ENCODE peak calls at places on chromosomes 11 and 22, in four cellular contexts. One of them, this sample, is unnamed.

GRCh38 chr11:28738549-28738948 is 630.4 kb downstream of the METTL15 start:
- DNase-seq in cardiac fibroblast: no peak
- DNase-seq in bronchial epithelial cell: peak
- DNase-seq in heart left ventricle: no peak
- DNase-seq in this sample: no peak

GRCh38 chr11:57920971-57921370 is 102.7 kb upstream of the OR9Q1 start:
- DNase-seq in heart left ventricle: no peak
- DNase-seq in bronchial epithelial cell: no peak
- DNase-seq in cardiac fibroblast: no peak
- DNase-seq in this sample: no peak

GRCh38 chr11:122604626-122605025 is 50.9 kb upstream of the UBASH3B start:
- DNase-seq in heart left ventricle: no peak
- DNase-seq in cardiac fibroblast: no peak
- DNase-seq in bronchial epithelial cell: no peak
- DNase-seq in this sample: no peak

GRCh38 chr11:68579455-68579854 is 104.9 kb upstream of the GAL start:
- DNase-seq in bronchial epithelial cell: peak
- DNase-seq in heart left ventricle: no peak
- DNase-seq in cardiac fibroblast: peak
- DNase-seq in this sample: no peak

GRCh38 chr11:126739499-126740145 is 260.9 kb downstream of the KIRREL3 start:
- DNase-seq in heart left ventricle: no peak
- DNase-seq in bronchial epithelial cell: no peak
- DNase-seq in cardiac fibroblast: peak
- DNase-seq in this sample: no peak

GRCh38 chr11:120819003-120819402 is 204.9 kb upstream of the TBCEL start:
- DNase-seq in cardiac fibroblast: no peak
- DNase-seq in bronchial epithelial cell: no peak
- DNase-seq in heart left ventricle: no peak
- DNase-seq in this sample: no peak

GRCh38 chr11:120223793-120224192 is 13.0 kb downstream of the OAF start:
- DNase-seq in cardiac fibroblast: no peak
- DNase-seq in bronchial epithelial cell: no peak
- DNase-seq in heart left ventricle: no peak
- DNase-seq in this sample: no peak

GRCh38 chr11:121482231-121483129 is 29.7 kb upstream of the SORL1-AS1 start:
- DNase-seq in bronchial epithelial cell: peak
- DNase-seq in cardiac fibroblast: peak
- DNase-seq in heart left ventricle: no peak
- DNase-seq in this sample: no peak

GRCh38 chr11:86676533-86677154 is 4.2 kb upstream of the ME3 start:
- DNase-seq in bronchial epithelial cell: no peak
- DNase-seq in heart left ventricle: no peak
- DNase-seq in cardiac fibroblast: peak
- DNase-seq in this sample: no peak

GRCh38 chr11:47271961-47272661 is 2.2 kb downstream of the MADD start:
- DNase-seq in bronchial epithelial cell: no peak
- DNase-seq in heart left ventricle: peak
- DNase-seq in cardiac fibroblast: no peak
- DNase-seq in this sample: no peak

GRCh38 chr11:131079036-131079435 is 162.8 kb upstream of the SNX19 start:
- DNase-seq in heart left ventricle: no peak
- DNase-seq in cardiac fibroblast: no peak
- DNase-seq in bronchial epithelial cell: peak
- DNase-seq in this sample: no peak

GRCh38 chr11:59186130-59186594 is 14.2 kb downstream of the DTX4 start:
- DNase-seq in bronchial epithelial cell: peak
- DNase-seq in heart left ventricle: no peak
- DNase-seq in cardiac fibroblast: peak
- DNase-seq in this sample: no peak

GRCh38 chr22:41369089-41369745 is 12.5 kb upstream of the TEF start:
- DNase-seq in bronchial epithelial cell: no peak
- DNase-seq in heart left ventricle: no peak
- DNase-seq in cardiac fibroblast: no peak
- DNase-seq in this sample: no peak

GRCh38 chr11:41612415-41612814 is 153.0 kb upstream of the LRRC4C start:
- DNase-seq in bronchial epithelial cell: peak
- DNase-seq in heart left ventricle: no peak
- DNase-seq in cardiac fibroblast: peak
- DNase-seq in this sample: no peak
- TF ChIP-seq CTCF in bronchial epithelial cell: no peak
- TF ChIP-seq CTCF in heart left ventricle: no peak
- TF ChIP-seq CTCF in cardiac fibroblast: peak
- TF ChIP-seq CTCF in this sample: no peak

DNA sequence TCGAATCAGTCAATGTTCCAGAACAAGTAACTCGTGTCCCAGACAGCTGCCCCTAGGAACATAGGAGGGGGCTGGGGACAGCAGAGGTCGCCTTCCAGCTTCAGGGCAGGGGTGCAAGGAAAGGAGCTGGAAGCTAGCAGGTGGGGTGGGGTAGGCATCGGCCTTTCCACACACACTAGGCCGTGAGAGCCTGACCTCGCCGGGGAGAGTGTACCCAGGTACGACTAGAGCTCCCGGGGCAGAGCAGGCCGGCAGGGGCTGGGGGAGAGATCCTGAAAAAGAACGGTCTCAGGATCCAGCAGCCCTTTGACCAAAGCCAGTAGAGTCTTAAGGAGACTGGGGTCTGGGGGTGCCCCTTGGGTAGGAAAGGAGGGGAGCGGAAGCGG is 1127.5 kb downstream of the BRD1 start:
- DNase-seq in cardiac fibroblast: no peak
- DNase-seq in heart left ventricle: no peak
- DNase-seq in bronchial epithelial cell: no peak
- DNase-seq in this sample: no peak
- TF ChIP-seq CTCF in cardiac fibroblast: no peak
- TF ChIP-seq CTCF in heart left ventricle: no peak
- TF ChIP-seq CTCF in bronchial epithelial cell: no peak
- TF ChIP-seq CTCF in this sample: no peak

DNA sequence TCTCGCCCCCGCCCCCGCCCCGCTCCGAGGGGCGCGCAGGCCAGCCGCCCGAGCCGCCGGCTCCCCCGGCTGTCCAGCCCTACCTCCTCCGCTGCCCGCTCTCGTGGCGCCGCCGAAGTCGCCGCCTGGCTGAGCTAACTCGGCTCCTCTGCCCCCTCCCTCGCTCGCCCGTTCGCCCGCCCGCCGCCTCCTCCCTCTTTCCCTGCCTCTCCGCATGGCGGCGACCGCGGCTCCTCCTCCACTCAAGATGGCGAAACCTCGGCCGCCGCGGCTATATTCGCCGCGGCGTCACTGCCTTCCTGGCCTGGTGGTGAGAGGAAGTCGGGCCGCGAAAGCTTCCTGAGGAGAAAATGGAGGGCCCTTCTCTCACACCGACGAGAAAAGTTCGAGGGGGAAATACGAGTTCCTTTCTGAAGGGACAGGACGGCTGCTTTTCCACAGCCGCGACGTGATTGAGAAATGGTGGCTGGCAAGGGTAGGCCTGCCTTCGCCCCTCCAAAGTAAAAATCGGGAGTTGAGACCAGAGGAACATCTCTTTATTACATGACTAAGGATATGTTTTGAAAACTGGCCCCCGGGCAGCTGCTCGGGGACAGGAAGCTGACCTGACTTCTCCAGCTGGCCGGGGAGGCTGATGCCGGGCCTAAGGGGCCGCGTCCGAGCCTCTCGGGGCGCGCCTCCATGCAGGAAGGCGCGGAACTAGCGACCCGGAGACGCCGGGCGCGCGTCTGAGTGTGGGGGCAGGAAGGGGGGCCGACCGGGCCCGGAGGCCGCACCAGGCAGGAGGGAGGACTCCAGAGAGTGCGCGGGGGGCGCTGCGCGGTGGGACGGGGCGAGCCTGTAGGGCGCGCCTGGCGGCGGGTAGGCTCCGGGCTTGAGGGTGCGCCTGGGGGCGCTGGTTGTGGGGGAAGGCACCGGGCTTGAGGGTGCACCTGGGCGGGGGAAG is at the start of gene DDX6:
- DNase-seq in bronchial epithelial cell: peak
- DNase-seq in cardiac fibroblast: peak
- DNase-seq in heart left ventricle: peak
- DNase-seq in this sample: peak
- TF ChIP-seq CTCF in bronchial epithelial cell: peak
- TF ChIP-seq CTCF in cardiac fibroblast: peak
- TF ChIP-seq CTCF in heart left ventricle: peak
- TF ChIP-seq CTCF in this sample: peak

GRCh38 chr11:74084796-74085541 is 76.1 kb upstream of the UCP3 start:
- DNase-seq in heart left ventricle: no peak
- DNase-seq in bronchial epithelial cell: no peak
- DNase-seq in cardiac fibroblast: peak
- DNase-seq in this sample: no peak
- TF ChIP-seq CTCF in heart left ventricle: no peak
- TF ChIP-seq CTCF in bronchial epithelial cell: no peak
- TF ChIP-seq CTCF in cardiac fibroblast: no peak
- TF ChIP-seq CTCF in this sample: no peak

GRCh38 chr11:44785856-44786606 is 59.3 kb downstream of the TSPAN18 start:
- DNase-seq in cardiac fibroblast: no peak
- DNase-seq in bronchial epithelial cell: no peak
- DNase-seq in heart left ventricle: no peak
- DNase-seq in this sample: peak
- TF ChIP-seq CTCF in cardiac fibroblast: peak
- TF ChIP-seq CTCF in bronchial epithelial cell: no peak
- TF ChIP-seq CTCF in heart left ventricle: peak
- TF ChIP-seq CTCF in this sample: no peak

DNA sequence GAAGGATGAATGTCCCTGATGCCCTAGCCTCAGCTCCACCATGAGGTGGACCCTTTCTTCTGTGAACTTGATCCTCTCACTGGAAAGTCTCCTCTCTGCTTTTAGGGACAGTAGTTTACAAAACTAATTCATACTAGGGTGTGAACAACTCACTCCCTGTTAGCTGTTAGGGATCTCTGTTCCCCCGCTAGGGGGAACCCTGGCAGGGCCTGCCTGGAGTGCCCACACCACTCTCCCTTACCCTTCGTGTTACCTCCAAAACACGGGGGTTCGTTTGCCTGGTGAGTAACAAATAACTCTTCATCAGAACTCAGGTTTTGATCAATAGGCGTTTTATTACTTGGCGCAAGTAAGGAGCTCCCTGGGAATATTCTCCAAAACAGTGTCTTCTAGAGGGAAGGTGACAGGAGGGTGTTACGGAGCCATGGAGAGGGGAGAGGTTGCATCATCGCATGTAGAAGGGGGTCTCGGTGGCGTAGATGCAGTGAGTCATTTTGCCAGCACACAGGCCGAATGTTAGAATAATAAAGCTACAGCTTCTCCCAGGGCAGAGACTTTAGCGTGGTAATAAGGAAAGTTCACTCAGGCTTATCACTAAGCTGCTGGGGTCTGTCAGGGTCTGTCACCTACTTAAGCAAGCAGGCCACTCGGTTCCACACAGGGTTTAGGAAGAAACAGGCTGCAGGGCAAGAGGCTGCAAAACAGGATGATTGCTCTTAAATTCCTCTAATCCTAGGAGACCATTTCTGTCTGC is 45.8 kb downstream of the C11orf96 start:
- DNase-seq in heart left ventricle: no peak
- DNase-seq in cardiac fibroblast: peak
- DNase-seq in bronchial epithelial cell: no peak
- DNase-seq in this sample: no peak
- TF ChIP-seq CTCF in heart left ventricle: peak
- TF ChIP-seq CTCF in cardiac fibroblast: peak
- TF ChIP-seq CTCF in bronchial epithelial cell: no peak
- TF ChIP-seq CTCF in this sample: peak

DNA sequence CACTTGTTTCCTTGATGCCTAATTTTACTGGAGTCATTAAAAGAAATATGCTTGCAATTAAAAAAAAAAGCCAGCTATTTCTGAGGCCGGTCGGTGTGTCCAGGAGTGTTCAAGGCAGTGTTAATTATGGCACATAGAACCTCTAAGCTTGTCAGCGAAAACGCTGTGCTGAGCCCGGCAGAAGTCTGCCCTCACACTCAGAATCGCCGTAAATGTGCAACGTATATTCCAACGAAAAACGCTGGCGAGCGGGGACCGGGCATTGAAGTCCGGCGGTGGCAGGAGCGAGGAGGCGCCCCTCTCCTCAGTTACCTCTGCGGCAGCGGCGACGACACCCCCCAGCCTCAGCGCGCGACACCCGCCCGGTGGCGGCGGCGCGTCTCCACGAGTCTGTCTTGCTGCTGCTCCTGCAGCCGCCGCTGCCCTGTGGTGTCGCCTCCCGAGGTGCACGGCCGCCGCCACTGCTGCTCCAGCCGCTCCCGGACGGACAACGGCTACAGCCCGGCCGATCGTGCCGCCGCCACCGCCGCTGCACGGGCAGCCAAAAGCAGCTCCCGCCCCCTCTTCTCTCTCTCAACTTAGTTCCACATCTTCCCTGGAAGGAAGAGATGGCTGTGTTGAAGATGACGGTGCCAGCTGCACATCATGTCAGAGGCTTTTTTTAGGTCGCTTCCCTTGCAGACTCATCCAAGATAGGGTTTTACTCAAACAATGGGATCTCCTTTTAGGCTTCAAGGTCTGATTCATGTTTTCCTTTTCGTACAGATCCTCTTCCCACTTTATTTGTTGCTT is 56.0 kb downstream of the JAM3 start:
- DNase-seq in cardiac fibroblast: peak
- DNase-seq in bronchial epithelial cell: no peak
- DNase-seq in heart left ventricle: peak
- DNase-seq in this sample: peak
- TF ChIP-seq CTCF in cardiac fibroblast: no peak
- TF ChIP-seq CTCF in bronchial epithelial cell: no peak
- TF ChIP-seq CTCF in heart left ventricle: peak
- TF ChIP-seq CTCF in this sample: no peak

GRCh38 chr11:32331098-32331497 is 104.2 kb downstream of the WT1 start:
- DNase-seq in bronchial epithelial cell: no peak
- DNase-seq in heart left ventricle: no peak
- DNase-seq in cardiac fibroblast: no peak
- DNase-seq in this sample: no peak

GRCh38 chr11:32332990-32333334 is 102.4 kb downstream of the WT1 start:
- DNase-seq in heart left ventricle: no peak
- DNase-seq in cardiac fibroblast: no peak
- DNase-seq in bronchial epithelial cell: no peak
- DNase-seq in this sample: no peak

GRCh38 chr11:32333335-32333991 is 101.9 kb downstream of the WT1 start:
- DNase-seq in cardiac fibroblast: peak
- DNase-seq in heart left ventricle: peak
- DNase-seq in bronchial epithelial cell: peak
- DNase-seq in this sample: peak

GRCh38 chr11:32331792-32332191 is 103.5 kb downstream of the WT1 start:
- DNase-seq in cardiac fibroblast: no peak
- DNase-seq in heart left ventricle: no peak
- DNase-seq in bronchial epithelial cell: no peak
- DNase-seq in this sample: no peak

DNA sequence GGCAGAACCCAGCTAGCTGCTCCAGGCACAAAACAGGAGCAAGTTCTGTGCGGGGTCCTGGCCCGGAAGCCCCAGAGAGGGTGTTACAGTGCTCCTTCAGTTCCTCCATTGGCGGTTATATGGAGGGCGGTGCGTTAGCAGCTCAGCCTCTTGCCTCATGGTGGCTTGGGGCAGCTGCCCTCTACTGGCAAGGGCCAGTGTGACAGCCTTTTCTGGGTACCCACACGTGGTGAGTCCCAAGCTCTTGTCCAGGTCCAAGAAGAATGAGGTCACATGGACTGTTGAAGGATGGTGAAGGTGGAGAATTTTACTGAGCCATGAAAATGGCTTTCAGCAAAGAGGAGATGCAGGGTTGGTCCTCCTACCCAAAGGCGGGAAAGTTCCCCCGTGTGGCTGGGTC is 100.5 kb downstream of the WT1 start:
- DNase-seq in bronchial epithelial cell: no peak
- DNase-seq in heart left ventricle: no peak
- DNase-seq in cardiac fibroblast: peak
- DNase-seq in this sample: no peak
- TF ChIP-seq CTCF in bronchial epithelial cell: peak
- TF ChIP-seq CTCF in heart left ventricle: no peak
- TF ChIP-seq CTCF in cardiac fibroblast: peak
- TF ChIP-seq CTCF in this sample: no peak

GRCh38 chr22:37199839-37200161 is 11.8 kb upstream of the C1QTNF6 start:
- DNase-seq in cardiac fibroblast: no peak
- DNase-seq in heart left ventricle: no peak
- DNase-seq in bronchial epithelial cell: peak
- DNase-seq in this sample: no peak
- TF ChIP-seq CTCF in cardiac fibroblast: no peak
- TF ChIP-seq CTCF in heart left ventricle: peak
- TF ChIP-seq CTCF in bronchial epithelial cell: no peak
- TF ChIP-seq CTCF in this sample: no peak